ENCODE peak calls at places on chromosomes 6 and 20, in eight cellular contexts. V is body of pancreas, K is IMR-90, P is heart left ventricle, B is uterus, M is vagina, S is tibial nerve, A is sigmoid colon. Z is an unnamed sample.
A peak's percentile ranks its signal among the peaks of the same experiment; 100 is the strongest.

GRCh38 chr6:156948807-156949206 is 171.6 kb downstream of the ARID1B start:
- DNase-seq in S (no peak), V (no peak), K (peak; percentile 97), A (no peak), P (no peak), M (no peak), B (no peak), Z (no peak)

GRCh38 chr6:5438882-5439584 is 177.7 kb downstream of the FARS2 start:
- DNase-seq in S (no peak), A (no peak), M (no peak), B (no peak), P (no peak), K (no peak), V (no peak), Z (no peak)

GRCh38 chr6:100121854-100122609 is 128.0 kb upstream of the MCHR2 start:
- DNase-seq in S (no peak), A (no peak), P (no peak), K (no peak), M (no peak), B (no peak), V (no peak), Z (no peak)

GRCh38 chr6:43771858-43772570 is 2.0 kb downstream of the VEGFA start:
- DNase-seq in B (peak; percentile 54), P (peak; percentile 80), S (peak; percentile 64), K (no peak), M (no peak), V (peak; percentile 85), A (peak; percentile 91), Z (peak; percentile 91)

GRCh38 chr6:137882225-137882961 is 15.3 kb downstream of the TNFAIP3 start:
- DNase-seq in A (no peak), K (peak; percentile 49), S (no peak), P (no peak), M (peak; percentile 65), V (no peak), B (no peak), Z (no peak)

GRCh38 chr6:158867381-158868121 is 48.4 kb upstream of the EZR start:
- DNase-seq in M (no peak), A (no peak), K (no peak), B (no peak), V (no peak), P (no peak), S (no peak), Z (no peak)

GRCh38 chr6:159104163-159104885 is 59.5 kb upstream of the TAGAP start:
- DNase-seq in K (peak; percentile 45), M (no peak), S (no peak), A (peak; percentile 75), P (peak; percentile 64), V (peak; percentile 68), B (peak; percentile 54), Z (peak; percentile 95)

GRCh38 chr20:17559338-17559737 is 10.5 kb upstream of the DSTN start:
- DNase-seq in B (no peak), K (no peak), A (no peak), P (no peak), V (no peak), M (no peak), S (no peak), Z (no peak)

GRCh38 chr6:42349753-42350573 is 101.8 kb downstream of the TRERF1 start:
- DNase-seq in P (no peak), K (peak; percentile 26), M (no peak), A (no peak), V (no peak), B (no peak), S (no peak), Z (no peak)

GRCh38 chr6:160005861-160006540 is 37.1 kb downstream of the IGF2R start:
- DNase-seq in B (no peak), A (no peak), K (peak; percentile 61), V (no peak), M (no peak), P (peak; percentile 57), S (no peak), Z (peak; percentile 76)

GRCh38 chr6:73516712-73517489 is 3.9 kb downstream of the EEF1A1 start:
- DNase-seq in S (no peak), K (peak; percentile 14), P (no peak), B (no peak), A (no peak), M (no peak), V (no peak), Z (no peak)
- TF ChIP-seq POLR2A in S (no peak), K (peak; percentile 71), P (no peak), B (no peak), A (no peak), M (no peak), V (no peak), Z (no peak)

GRCh38 chr20:23164176-23164601 is 78.1 kb upstream of the CD93 start:
- DNase-seq in A (peak; percentile 61), P (no peak), K (no peak), B (no peak), S (no peak), M (peak; percentile 75), V (no peak), Z (no peak)
- TF ChIP-seq POLR2A in A (no peak), P (no peak), K (no peak), B (no peak), S (no peak), M (no peak), V (no peak), Z (no peak)

GRCh38 chr6:46011241-46012085 is 4.2 kb downstream of the CLIC5 start:
- DNase-seq in M (no peak), V (no peak), S (no peak), B (no peak), K (no peak), P (peak; percentile 59), A (no peak), Z (no peak)

GRCh38 chr6:46010270-46010669 is 5.4 kb downstream of the CLIC5 start:
- DNase-seq in S (no peak), P (no peak), V (no peak), M (no peak), A (no peak), K (no peak), B (no peak), Z (no peak)

GRCh38 chr6:46014054-46014453 is 1.6 kb downstream of the CLIC5 start:
- DNase-seq in B (no peak), S (no peak), P (no peak), A (no peak), V (no peak), M (no peak), K (no peak), Z (no peak)

GRCh38 chr6:46013639-46014038 is 2.0 kb downstream of the CLIC5 start:
- DNase-seq in K (no peak), A (no peak), B (no peak), V (no peak), S (no peak), M (no peak), P (no peak), Z (no peak)

GRCh38 chr6:46010771-46011170 is 4.9 kb downstream of the CLIC5 start:
- DNase-seq in A (no peak), V (no peak), P (peak; percentile 54), K (no peak), B (no peak), S (no peak), M (no peak), Z (no peak)
- TF ChIP-seq POLR2A in A (no peak), V (no peak), P (no peak), K (no peak), B (no peak), S (no peak), M (no peak), Z (no peak)

DNA sequence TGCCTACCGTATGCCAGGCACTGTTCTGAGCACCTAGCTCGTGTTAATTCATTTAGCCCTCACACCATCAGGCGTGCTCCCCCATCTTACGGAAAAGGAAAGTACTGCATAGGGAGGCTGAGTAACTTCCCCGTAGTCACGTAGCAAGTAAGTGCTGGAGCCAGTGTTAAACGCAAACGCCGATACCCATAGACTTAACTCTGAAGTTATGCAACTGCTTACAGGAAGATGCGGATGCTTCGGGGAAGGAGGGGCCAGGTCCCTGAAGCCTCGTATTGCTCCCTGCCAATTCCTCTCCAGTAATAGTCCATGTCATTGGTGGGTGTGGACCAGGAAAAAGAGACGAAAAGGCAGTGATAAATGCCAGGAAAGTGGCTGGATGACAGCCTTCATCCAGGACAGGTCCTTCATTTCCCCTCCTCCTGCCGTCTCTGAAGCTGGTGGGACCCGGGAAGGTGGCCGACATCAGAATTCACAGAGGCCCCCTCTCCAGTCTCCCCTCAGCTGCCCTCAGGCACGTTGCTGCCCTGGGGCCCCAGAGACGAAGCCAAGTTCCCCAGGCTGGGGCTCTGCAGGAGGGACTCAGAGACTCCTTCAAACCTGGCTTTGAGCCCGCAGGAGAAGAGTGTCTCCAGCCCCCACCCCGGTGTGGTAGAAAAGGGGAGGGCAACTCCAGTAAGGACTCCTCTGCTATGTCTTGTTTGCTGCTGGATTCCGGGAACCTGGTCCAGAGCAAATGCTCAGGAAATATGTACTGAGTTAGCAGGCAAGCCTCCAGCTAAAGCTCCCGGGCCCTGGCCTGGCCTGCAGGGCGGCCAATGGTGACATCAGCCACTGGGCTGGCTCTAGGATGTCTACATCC is 37.7 kb downstream of the RAB44 start:
- DNase-seq in A (peak; percentile 94), B (peak; percentile 82), M (peak; percentile 98), V (peak; percentile 37), K (peak; percentile 76), S (peak; percentile 73), P (peak; percentile 88), Z (peak; percentile 67)
- TF ChIP-seq POLR2A in A (no peak), B (no peak), M (no peak), V (no peak), K (no peak), S (peak; percentile 21), P (no peak), Z (no peak)